ENCODE peak calls at places on chromosomes 11 and 22, in ten cellular contexts. Y is T-cell; K is NCI-H510A treated with DMSO at 0.1 percent for 48 hours; G is fibroblast of lung; P is activated CD4-positive, alpha-beta T cell treated with anti-CD3 and anti-CD28 coated beads, Interleukin-2, amount 10 ng/mL, durations not matched to agents 7 days and 5 days; B is Caki2; J is GF-D8; I is dorsolateral prefrontal cortex; T is stimulated activated effector memory CD8-positive, alpha-beta T cell treated with anti-CD3 and anti-CD28 coated beads, Interleukin-12 subunit alpha, Interleukin-12 subunit beta, amount 100 ng/mL, for 72 hours; Z is stimulated activated CD4-positive, alpha-beta T cell treated with anti-CD3 and anti-CD28 coated beads, Interleukin-1b, Interleukin-23, amount 100 ng/mL, for 24 hours. H is an unnamed sample.

GRCh38 chr11:35377262-35377661 is 42.1 kb downstream of the SLC1A2 start:
- DNase-seq in Y (no peak), K (no peak), G (no peak), P (no peak), B (no peak), J (no peak), I (no peak), T (no peak), Z (no peak), H (no peak)

GRCh38 chr22:42633013-42633412 is 7.4 kb downstream of the ATP5MGL start:
- DNase-seq in Y (no peak), K (no peak), G (no peak), P (no peak), B (no peak), J (no peak), I (no peak), T (no peak), Z (no peak), H (no peak)

GRCh38 chr11:129144256-129144655 is 47.9 kb downstream of the ARHGAP32 start:
- DNase-seq in Y (no peak), K (no peak), G (no peak), P (no peak), B (no peak), J (no peak), I (no peak), T (no peak), Z (no peak), H (no peak)

GRCh38 chr11:22875869-22876473 is 15.7 kb upstream of the CCDC179 start:
- DNase-seq in Y (no peak), K (peak), G (peak), P (peak), B (peak), J (peak), I (no peak), T (peak), Z (peak), H (no peak)

GRCh38 chr11:121886005-121886739 is 229.8 kb downstream of the BLID start:
- DNase-seq in Y (no peak), K (no peak), G (no peak), P (no peak), B (no peak), J (no peak), I (no peak), T (no peak), Z (no peak), H (peak)

GRCh38 chr22:31272522-31273446 is 19.5 kb downstream of the PIK3IP1 start:
- DNase-seq in Y (no peak), K (peak), G (peak), P (peak), B (peak), J (peak), I (peak), T (no peak), Z (no peak), H (peak)

GRCh38 chr22:47158457-47158856 is 396.0 kb downstream of the TBC1D22A start:
- DNase-seq in Y (no peak), K (no peak), G (no peak), P (no peak), B (no peak), J (no peak), I (no peak), T (no peak), Z (no peak), H (no peak)

GRCh38 chr22:44127353-44127752 is 53.4 kb upstream of the PARVG start:
- DNase-seq in Y (no peak), K (no peak), G (no peak), P (no peak), B (no peak), J (peak), I (peak), T (no peak), Z (no peak), H (no peak)

GRCh38 chr11:3971756-3972404 is 116.4 kb downstream of the STIM1 start:
- DNase-seq in Y (no peak), K (no peak), G (peak), P (no peak), B (no peak), J (no peak), I (no peak), T (no peak), Z (no peak), H (no peak)

GRCh38 chr11:76578655-76579046 is 91.9 kb downstream of the LRRC32 start:
- DNase-seq in Y (no peak), K (no peak), G (no peak), P (no peak), B (peak), J (no peak), I (no peak), T (no peak), Z (no peak), H (no peak)

GRCh38 chr11:118889796-118890195 is 6.1 kb downstream of the CXCR5 start:
- DNase-seq in Y (no peak), K (no peak), G (no peak), P (no peak), B (no peak), J (no peak), I (no peak), T (no peak), Z (no peak), H (peak)

GRCh38 chr11:8808226-8808585 is 102.8 kb upstream of the AKIP1 start:
- DNase-seq in Y (no peak), K (no peak), G (no peak), P (no peak), B (no peak), J (no peak), I (no peak), T (no peak), Z (no peak), H (no peak)

GRCh38 chr11:94925422-94926270 is 47.7 kb downstream of the CWC15 start:
- DNase-seq in Y (no peak), K (no peak), G (no peak), P (no peak), B (no peak), J (no peak), I (no peak), T (no peak), Z (no peak), H (no peak)

GRCh38 chr11:131579932-131580387 is 209.5 kb downstream of the NTM start:
- DNase-seq in Y (no peak), K (no peak), G (peak), P (no peak), B (no peak), J (peak), I (no peak), T (no peak), Z (no peak), H (no peak)

GRCh38 chr11:15123849-15124248 is 9.1 kb downstream of the INSC start:
- DNase-seq in Y (no peak), K (no peak), G (peak), P (no peak), B (peak), J (no peak), I (no peak), T (no peak), Z (no peak), H (no peak)

GRCh38 chr11:70813651-70814050 is 415.3 kb downstream of the CTTN start:
- DNase-seq in Y (no peak), K (no peak), G (no peak), P (no peak), B (no peak), J (no peak), I (no peak), T (no peak), Z (no peak), H (no peak)

GRCh38 chr11:34499719-34500505 is 13.7 kb downstream of the ELF5 start:
- DNase-seq in Y (no peak), K (no peak), G (no peak), P (no peak), B (no peak), J (no peak), I (no peak), T (no peak), Z (no peak), H (no peak)

GRCh38 chr11:111326824-111327223 is 28.5 kb downstream of the POU2AF3 start:
- DNase-seq in Y (no peak), K (no peak), G (no peak), P (no peak), B (no peak), J (no peak), I (no peak), T (no peak), Z (no peak), H (no peak)

GRCh38 chr11:46521947-46522681 is 71.7 kb downstream of the AMBRA1 start:
- DNase-seq in Y (no peak), K (no peak), G (peak), P (no peak), B (no peak), J (no peak), I (no peak), T (no peak), Z (no peak), H (no peak)

GRCh38 chr11:134294664-134295063 is 18.5 kb downstream of the GLB1L3 start:
- DNase-seq in Y (no peak), K (no peak), G (no peak), P (no peak), B (no peak), J (no peak), I (no peak), T (no peak), Z (no peak), H (no peak)

GRCh38 chr11:113176561-113176960 is 137.8 kb upstream of the TTC12 start:
- DNase-seq in Y (no peak), K (no peak), G (peak), P (no peak), B (no peak), J (no peak), I (no peak), T (no peak), Z (no peak), H (no peak)

GRCh38 chr11:1568451-1568911 is 3.6 kb downstream of the DUSP8 start:
- DNase-seq in Y (peak), K (no peak), G (no peak), P (no peak), B (no peak), J (no peak), I (peak), T (no peak), Z (no peak), H (peak)

GRCh38 chr11:131690362-131690761 is 319.9 kb downstream of the NTM start:
- DNase-seq in Y (no peak), K (no peak), G (no peak), P (no peak), B (no peak), J (no peak), I (no peak), T (no peak), Z (no peak), H (no peak)

GRCh38 chr11:34632105-34632780 is 11.3 kb downstream of the EHF start:
- DNase-seq in Y (no peak), K (no peak), G (no peak), P (no peak), B (no peak), J (no peak), I (no peak), T (no peak), Z (no peak), H (peak)

GRCh38 chr22:32904044-32904443 is 102.5 kb downstream of the TIMP3 start:
- DNase-seq in Y (no peak), K (no peak), G (peak), P (peak), B (peak), J (no peak), I (no peak), T (no peak), Z (no peak), H (no peak)

GRCh38 chr22:30005213-30005857 is 74.9 kb upstream of the HORMAD2 start:
- DNase-seq in Y (no peak), K (peak), G (peak), P (peak), B (peak), J (peak), I (peak), T (peak), Z (peak), H (peak)

GRCh38 chr22:35043251-35043931 is 22.6 kb upstream of the ISX start:
- DNase-seq in Y (no peak), K (no peak), G (no peak), P (no peak), B (no peak), J (no peak), I (no peak), T (no peak), Z (no peak), H (no peak)

GRCh38 chr11:129285387-129285786 is 90.3 kb upstream of the BARX2 start:
- DNase-seq in Y (no peak), K (peak), G (no peak), P (no peak), B (no peak), J (no peak), I (no peak), T (no peak), Z (no peak), H (no peak)

GRCh38 chr11:77377734-77378133 is 76.2 kb upstream of the GDPD4 start:
- DNase-seq in Y (no peak), K (no peak), G (no peak), P (no peak), B (no peak), J (no peak), I (no peak), T (no peak), Z (no peak), H (no peak)

H was measured in hypothalamus.